ENCODE peak calls at places on chromosomes 5 and 9, in ten cellular contexts. A is kidney epithelial cell, S is cardiac muscle cell, F is thyroid gland, L is cardiac fibroblast, Y is Peyer's patch, W is fibroblast of the aortic adventitia, U is B cell, X is HCT116, E is tibial nerve. R is an unnamed sample.

GRCh38 chr5:53549792-53550191 is 10.6 kb upstream of the NDUFS4 start:
- DNase-seq in F (no peak), Y (no peak), E (no peak), W (no peak), L (no peak), X (no peak), A (no peak), U (no peak), S (no peak), R (no peak)

GRCh38 chr5:56175465-56175864 is 57.7 kb downstream of the ANKRD55 start:
- DNase-seq in Y (no peak), U (no peak), S (peak; percentile 96), F (no peak), E (peak; percentile 41), A (peak; percentile 53), L (peak; percentile 95), X (peak; percentile 13), W (peak; percentile 96), R (no peak)

GRCh38 chr5:964821-965220 is 43.8 kb upstream of the NKD2 start:
- DNase-seq in E (no peak), X (no peak), W (no peak), A (no peak), S (peak; percentile 42), U (no peak), L (no peak), F (no peak), Y (no peak), R (no peak)

GRCh38 chr9:110114888-110115259 is 93.1 kb downstream of the C9orf152 start:
- DNase-seq in L (peak; percentile 87), A (no peak), U (no peak), X (no peak), E (no peak), W (peak; percentile 70), F (no peak), S (peak; percentile 89), Y (no peak), R (no peak)

GRCh38 chr5:72451771-72452505 is 55.3 kb downstream of the ZNF366 start:
- DNase-seq in W (peak; percentile 100), A (no peak), L (peak; percentile 100), E (peak; percentile 79), S (peak; percentile 99), Y (peak; percentile 61), U (peak; percentile 54), F (peak; percentile 24), X (no peak), R (peak; percentile 65)

GRCh38 chr5:6353602-6354001 is 24.7 kb downstream of the MED10 start:
- DNase-seq in W (no peak), S (no peak), Y (no peak), A (no peak), F (no peak), U (no peak), L (no peak), E (no peak), X (no peak), R (no peak)

GRCh38 chr5:378976-379742 is 57.6 kb downstream of the AHRR start:
- DNase-seq in L (no peak), S (no peak), E (no peak), Y (peak; percentile 31), U (peak; percentile 13), F (no peak), X (no peak), W (peak; percentile 62), A (no peak), R (no peak)

GRCh38 chr5:90932052-90932699 is 373.6 kb downstream of the ADGRV1 start:
- DNase-seq in Y (peak; percentile 70), X (peak; percentile 44), A (no peak), F (peak; percentile 60), U (no peak), L (peak; percentile 80), W (peak; percentile 76), S (peak; percentile 72), E (peak; percentile 73), R (peak; percentile 70)

GRCh38 chr5:16992006-16992405 is 55.9 kb upstream of the MYO10 start:
- DNase-seq in F (no peak), X (no peak), S (no peak), A (peak; percentile 63), L (no peak), W (peak; percentile 73), Y (no peak), U (no peak), E (no peak), R (no peak)

GRCh38 chr9:10045598-10045997 is 567.2 kb downstream of the PTPRD start:
- DNase-seq in S (peak; percentile 0), A (no peak), L (no peak), F (no peak), Y (no peak), W (peak; percentile 48), E (no peak), X (no peak), U (no peak), R (no peak)

GRCh38 chr5:180046656-180047055 is 24.9 kb downstream of the RNF130 start:
- DNase-seq in Y (no peak), S (no peak), X (no peak), W (no peak), E (no peak), A (no peak), U (no peak), L (no peak), F (no peak), R (no peak)

DNA sequence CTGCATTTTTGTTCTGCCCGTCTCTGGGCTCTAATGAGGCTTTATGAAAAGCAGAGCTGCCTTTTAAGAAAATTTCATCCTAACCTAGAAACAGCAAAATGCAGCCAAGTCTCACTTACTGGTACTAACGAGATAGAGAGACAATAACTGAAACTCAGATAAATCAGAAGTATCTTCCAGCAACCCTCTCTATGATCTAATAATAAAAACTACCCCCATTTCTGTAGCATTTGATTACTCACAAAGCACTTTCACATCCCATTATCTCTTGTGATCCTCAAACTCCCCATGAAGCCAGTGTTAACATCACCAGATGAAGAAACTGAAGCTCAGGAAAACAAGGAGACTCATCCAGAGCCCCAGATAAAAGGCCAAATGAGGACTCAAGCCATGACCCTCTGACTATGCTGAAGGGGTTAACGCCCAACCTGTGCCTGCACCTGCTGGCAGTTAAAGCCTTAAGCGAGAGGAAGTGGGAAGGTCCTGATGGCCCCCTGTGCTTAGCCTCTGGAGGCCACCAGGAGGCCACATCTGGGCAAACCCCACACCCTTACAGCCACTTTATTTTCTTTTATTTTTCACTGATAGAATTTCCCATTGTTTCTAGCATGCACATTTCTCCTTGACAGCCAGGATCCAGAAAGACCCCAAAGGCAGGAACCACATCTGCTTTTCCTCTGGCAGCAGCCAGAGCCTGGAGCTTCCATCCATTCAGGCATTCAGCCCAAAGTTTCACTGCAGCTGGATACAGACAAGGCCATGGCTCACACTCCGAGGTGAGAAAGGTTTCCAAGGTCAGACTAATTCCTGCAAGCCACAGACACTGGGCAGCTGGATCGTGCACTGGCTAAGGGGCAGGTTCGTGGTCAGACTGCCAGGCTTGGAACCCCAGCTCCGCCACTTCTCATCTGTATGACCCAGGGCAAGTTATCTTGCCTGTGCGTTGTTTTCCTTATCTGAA is 37.2 kb downstream of the SPOCK1 start:
- DNase-seq in X (no peak), A (no peak), L (no peak), S (no peak), Y (no peak), W (no peak), U (no peak), F (no peak), E (no peak), R (no peak)
- TF ChIP-seq CTCF in X (peak; percentile 2), A (peak; percentile 9), L (no peak), S (peak; percentile 9), Y (no peak), W (peak; percentile 48), U (no peak), F (no peak), E (no peak), R (no peak)

DNA sequence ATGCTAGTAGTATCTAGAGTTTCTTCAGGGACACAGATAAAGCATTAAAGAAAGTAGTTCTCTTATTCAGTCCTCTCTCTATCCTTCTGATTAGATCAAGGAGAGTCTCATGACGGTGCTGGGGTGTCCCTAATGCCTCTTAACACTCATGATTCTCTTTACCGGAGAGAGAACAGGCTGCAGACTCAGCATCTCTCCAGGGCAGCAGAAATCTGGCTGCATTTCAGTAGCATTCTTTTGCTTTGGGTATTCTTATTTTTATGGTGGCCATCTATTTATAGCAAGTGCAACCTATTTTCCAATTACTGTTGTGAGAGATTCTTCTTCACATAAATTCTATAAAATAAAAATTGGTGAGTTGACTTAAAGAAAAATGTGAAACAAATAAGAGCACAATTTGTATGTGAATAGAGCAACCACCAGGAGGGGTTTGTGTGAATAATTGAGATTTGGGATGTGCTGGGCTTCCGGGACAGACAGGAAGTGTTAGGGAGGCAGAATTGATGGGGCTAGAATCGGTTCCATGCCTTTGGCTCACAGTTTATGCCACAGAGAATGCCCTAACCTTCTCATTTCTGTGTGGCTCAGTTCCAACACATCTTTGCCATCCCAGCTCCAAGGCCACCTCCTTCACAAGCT is 23.8 kb upstream of the BOD1 start:
- DNase-seq in E (no peak), U (no peak), X (no peak), A (no peak), L (no peak), S (no peak), W (no peak), Y (no peak), F (no peak), R (no peak)
- TF ChIP-seq CTCF in E (no peak), U (no peak), X (no peak), A (no peak), L (peak; percentile 4), S (no peak), W (no peak), Y (no peak), F (no peak), R (no peak)

GRCh38 chr9:17837931-17838330 is 259.1 kb downstream of the SH3GL2 start:
- DNase-seq in F (no peak), U (no peak), W (peak; percentile 25), E (no peak), Y (no peak), A (no peak), X (no peak), S (no peak), L (no peak), R (no peak)
- TF ChIP-seq CTCF in F (no peak), U (no peak), W (peak; percentile 8), E (no peak), Y (no peak), A (peak; percentile 6), X (no peak), S (no peak), L (no peak), R (no peak)

GRCh38 chr5:135891804-135892203 is 3.8 kb downstream of the IL9 start:
- DNase-seq in E (no peak), X (no peak), U (no peak), W (no peak), L (no peak), F (no peak), A (no peak), Y (no peak), S (no peak), R (no peak)
- TF ChIP-seq CTCF in E (no peak), X (peak; percentile 23), U (no peak), W (peak; percentile 35), L (peak; percentile 17), F (no peak), A (peak; percentile 5), Y (no peak), S (peak; percentile 24), R (no peak)